ENCODE peak calls at places on chromosome 3, in nine cellular contexts. A is NCI-H226; F is NCI-H2081; U is glutamatergic neuron; Q is stimulated activated CD4-positive, alpha-beta T cell treated with anti-CD3 and anti-CD28 coated beads, Interleukin-2, amount 100 ng/mL, for 48 hours; R is HL-60; E is stomach; P is fibroblast of lung; S is GM19239. M is an unnamed sample.
A peak's percentile ranks its signal among the peaks of the same experiment; 100 is the strongest.

GRCh38 chr3:102104093-102104492 is 254.8 kb downstream of the NFKBIZ start:
- DNase-seq in U (no peak), Q (no peak), R (no peak), S (no peak), P (no peak), F (no peak), E (no peak), A (no peak), M (no peak)

GRCh38 chr3:53216723-53217122 is 39.1 kb downstream of the TKT start:
- DNase-seq in R (peak; percentile 70), A (no peak), F (no peak), Q (no peak), S (no peak), E (no peak), U (no peak), P (no peak), M (no peak)

GRCh38 chr3:149310796-149311534 is 22.5 kb downstream of the TM4SF18 start:
- DNase-seq in S (no peak), U (no peak), P (peak; percentile 36), Q (no peak), F (no peak), R (no peak), A (no peak), E (no peak), M (no peak)

GRCh38 chr3:156507285-156507684 is 47.6 kb downstream of the SSR3 start:
- DNase-seq in U (no peak), P (peak; percentile 36), Q (no peak), S (no peak), A (no peak), R (no peak), F (no peak), E (no peak), M (no peak)

GRCh38 chr3:101414121-101414520 is 93.7 kb upstream of the IMPG2 start:
- DNase-seq in R (no peak), P (no peak), U (no peak), E (no peak), Q (no peak), F (peak; percentile 16), A (no peak), S (no peak), M (no peak)

GRCh38 chr3:105729662-105730061 is 139.2 kb downstream of the CBLB start:
- DNase-seq in U (no peak), A (no peak), E (no peak), P (peak; percentile 42), Q (no peak), R (no peak), S (no peak), F (no peak), M (no peak)

GRCh38 chr3:32780735-32781210 is 37.0 kb upstream of the TRIM71 start:
- DNase-seq in R (no peak), E (peak; percentile 50), Q (no peak), U (peak; percentile 83), S (no peak), A (peak; percentile 39), F (peak; percentile 6), P (peak; percentile 55), M (peak; percentile 41)

GRCh38 chr3:160134964-160135363 is 90.3 kb upstream of the C3orf80 start:
- DNase-seq in S (no peak), A (peak; percentile 26), U (no peak), F (no peak), R (peak; percentile 84), E (no peak), Q (no peak), P (peak; percentile 54), M (no peak)

GRCh38 chr3:57227930-57228733 is 603 bp downstream of the APPL1 start:
- DNase-seq in S (peak; percentile 26), E (peak; percentile 50), Q (peak; percentile 12), P (peak; percentile 55), A (no peak), F (peak; percentile 35), U (peak; percentile 65), R (peak; percentile 46), M (peak; percentile 26)

GRCh38 chr3:48236531-48236930 is 4.4 kb upstream of the ZNF589 start:
- DNase-seq in U (no peak), Q (no peak), R (no peak), F (no peak), P (no peak), A (no peak), S (no peak), E (no peak), M (no peak)

GRCh38 chr3:141076821-141077571 is 25.8 kb downstream of the SPSB4 start:
- DNase-seq in A (no peak), Q (no peak), E (peak; percentile 31), S (no peak), U (no peak), R (peak; percentile 47), P (peak; percentile 76), F (peak; percentile 45), M (peak; percentile 53)

GRCh38 chr3:81829946-81830345 is 68.5 kb upstream of the GBE1 start:
- DNase-seq in E (no peak), U (no peak), S (no peak), P (no peak), F (no peak), Q (no peak), A (no peak), R (no peak), M (no peak)

GRCh38 chr3:181999314-181999713 is 287.6 kb downstream of the SOX2 start:
- DNase-seq in P (no peak), A (no peak), F (no peak), E (no peak), S (no peak), Q (no peak), U (no peak), R (no peak), M (no peak)

GRCh38 chr3:169772530-169772950 is 656 bp upstream of the MYNN start:
- DNase-seq in U (peak; percentile 72), Q (no peak), R (peak; percentile 71), P (peak; percentile 77), A (peak; percentile 74), S (peak; percentile 7), E (peak; percentile 76), F (peak; percentile 92), M (peak; percentile 80)

GRCh38 chr3:187491371-187491770 is 123.2 kb downstream of the RTP4 start:
- DNase-seq in E (no peak), Q (no peak), A (no peak), F (no peak), S (no peak), U (no peak), P (no peak), R (no peak), M (no peak)

GRCh38 chr3:84487296-84487695 is 471.5 kb upstream of the CADM2 start:
- DNase-seq in U (no peak), R (no peak), F (no peak), E (no peak), Q (no peak), A (no peak), P (no peak), S (no peak), M (no peak)

GRCh38 chr3:3799173-3800075 is at the start of gene LRRN1:
- DNase-seq in A (peak; percentile 43), S (no peak), Q (peak; percentile 17), P (peak; percentile 66), U (peak; percentile 94), E (peak; percentile 76), R (peak; percentile 45), F (peak; percentile 87), M (peak; percentile 16)

GRCh38 chr3:134161817-134162396 is 88.8 kb downstream of the RYK start:
- DNase-seq in U (no peak), R (no peak), P (no peak), S (no peak), E (no peak), F (no peak), A (no peak), Q (no peak), M (no peak)

GRCh38 chr3:116280130-116280740 is 165.1 kb downstream of the LSAMP start:
- DNase-seq in R (no peak), F (no peak), S (no peak), A (no peak), E (no peak), P (no peak), U (no peak), Q (no peak), M (no peak)

GRCh38 chr3:112412494-112412893 is 79.5 kb downstream of the CD200 start:
- DNase-seq in Q (no peak), F (no peak), R (no peak), P (no peak), E (no peak), U (no peak), S (no peak), A (no peak), M (no peak)

GRCh38 chr3:58660998-58661397 is 5.6 kb downstream of the FAM3D start:
- DNase-seq in F (no peak), R (no peak), U (no peak), Q (no peak), A (no peak), S (no peak), P (no peak), E (no peak), M (no peak)

GRCh38 chr3:8769088-8769822 is at the start of gene OXTR:
- DNase-seq in U (peak; percentile 91), F (no peak), Q (peak; percentile 61), E (peak; percentile 54), R (peak; percentile 35), A (peak; percentile 80), P (peak; percentile 85), S (peak; percentile 85), M (peak; percentile 82)

GRCh38 chr3:5769825-5770224 is 582.3 kb downstream of the EDEM1 start:
- DNase-seq in P (no peak), R (no peak), A (no peak), U (no peak), E (no peak), F (no peak), S (no peak), Q (no peak), M (no peak)